ENCODE peak calls at places on chromosomes 2 and 18, in five cellular contexts. M is fibroblast of lung, J is mesenchymal stem cell, I is GM23338, C is SK-N-SH. R is an unnamed sample.

GRCh38 chr18:57353137-57353939 is 981 bp downstream of the ST8SIA3 start:
- DNase-seq in C (peak), J (no peak), I (peak), M (no peak), R (no peak)

GRCh38 chr2:111042772-111043771 is 77.6 kb upstream of the BCL2L11 start:
- DNase-seq in I (no peak), M (no peak), C (no peak), J (no peak), R (no peak)

GRCh38 chr2:187826023-187826422 is 271.8 kb upstream of the TFPI start:
- DNase-seq in M (peak), J (no peak), C (peak), I (no peak), R (no peak)

GRCh38 chr2:109647636-109648035 is 33.5 kb downstream of the SOWAHC start:
- DNase-seq in I (no peak), C (no peak), M (no peak), J (peak), R (peak)

GRCh38 chr2:20291106-20291564 is 59.5 kb downstream of the PUM2 start:
- DNase-seq in I (peak), J (peak), M (peak), C (peak), R (peak)

GRCh38 chr2:154049561-154049960 is 177.8 kb downstream of the GALNT13 start:
- DNase-seq in I (no peak), C (no peak), J (no peak), M (no peak), R (no peak)

GRCh38 chr2:162710282-162710891 is 128.2 kb downstream of the KCNH7 start:
- DNase-seq in I (no peak), M (no peak), C (no peak), J (peak), R (no peak)

GRCh38 chr2:25294573-25295462 is 46.9 kb downstream of the DNMT3A start:
- DNase-seq in M (peak), J (peak), C (peak), I (no peak), R (peak)

GRCh38 chr2:46119453-46119852 is 177.8 kb upstream of the EPAS1 start:
- DNase-seq in C (peak), M (peak), J (no peak), I (no peak), R (no peak)

GRCh38 chr2:191266201-191266600 is 21.0 kb downstream of the MYO1B start:
- DNase-seq in M (no peak), C (no peak), I (no peak), J (no peak), R (no peak)
- H3K4me3 ChIP-seq in M (no peak), C (no peak), I (no peak), J (peak), R (no peak)

GRCh38 chr2:88751770-88752169 is 60.3 kb downstream of the RPIA start:
- DNase-seq in I (no peak), C (no peak), M (no peak), J (no peak), R (no peak)
- H3K4me2 ChIP-seq in I (no peak), C (no peak), M (no peak), J (no peak), R (no peak)

DNA sequence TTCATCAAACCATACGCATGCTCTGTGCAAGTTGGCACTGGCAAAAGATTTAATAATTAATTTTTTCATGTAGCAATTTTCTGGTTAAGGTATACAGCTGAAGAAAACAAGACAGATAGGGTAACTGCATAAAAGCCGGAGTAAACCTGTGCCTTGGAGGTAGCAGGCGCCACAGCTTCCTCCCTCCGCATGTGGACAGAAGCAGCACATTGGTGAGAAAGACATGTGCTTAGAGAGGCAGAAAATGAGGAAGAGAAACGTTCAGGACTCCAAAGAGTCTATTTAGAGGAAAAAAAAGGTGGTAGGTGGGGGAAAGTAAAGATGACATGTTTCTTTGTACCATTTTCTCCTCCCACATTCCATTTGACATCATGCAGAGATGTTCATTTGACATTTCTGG is 9.3 kb downstream of the ST6GAL2 start:
- DNase-seq in M (no peak), J (no peak), I (no peak), C (no peak), R (no peak)
- H2AFZ ChIP-seq in M (no peak), J (no peak), I (no peak), C (no peak), R (no peak)

DNA sequence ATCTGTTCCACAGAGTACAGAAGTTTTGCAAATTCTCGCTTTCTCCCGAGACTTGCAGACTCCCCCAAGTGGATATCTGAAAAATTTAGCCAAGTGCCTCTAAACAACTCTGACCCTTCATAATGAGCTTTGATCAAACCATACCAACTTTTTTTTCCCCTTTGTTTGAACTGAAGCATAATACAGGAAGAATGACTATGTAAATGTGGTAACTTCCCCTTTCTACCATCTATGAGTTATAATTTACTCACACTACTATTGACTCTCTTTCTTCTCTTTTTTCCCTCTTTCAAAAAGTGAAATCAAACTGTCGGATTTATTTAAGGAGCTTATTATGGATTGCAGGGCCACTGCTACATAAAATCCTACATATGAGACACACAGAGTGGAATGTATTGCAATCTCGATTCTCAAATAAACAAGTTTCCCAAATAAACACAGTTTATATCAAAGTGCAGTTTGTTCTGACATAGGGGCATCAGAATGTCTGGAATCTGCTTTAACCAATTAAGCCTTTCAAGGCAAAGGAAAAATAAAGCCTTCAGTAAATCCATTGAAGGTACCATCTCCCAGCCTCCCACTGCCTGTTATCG is 1.4 kb upstream of the ZNF804A start:
- DNase-seq in I (peak), M (peak), J (peak), C (no peak), R (no peak)
- H3K4me3 ChIP-seq in I (peak), M (peak), J (peak), C (peak), R (no peak)

GRCh38 chr18:28574175-28574574 is 397.2 kb upstream of the CDH2 start:
- DNase-seq in M (no peak), C (no peak), I (peak), J (no peak), R (no peak)
- H3K4me2 ChIP-seq in M (no peak), C (no peak), I (no peak), J (no peak), R (no peak)

DNA sequence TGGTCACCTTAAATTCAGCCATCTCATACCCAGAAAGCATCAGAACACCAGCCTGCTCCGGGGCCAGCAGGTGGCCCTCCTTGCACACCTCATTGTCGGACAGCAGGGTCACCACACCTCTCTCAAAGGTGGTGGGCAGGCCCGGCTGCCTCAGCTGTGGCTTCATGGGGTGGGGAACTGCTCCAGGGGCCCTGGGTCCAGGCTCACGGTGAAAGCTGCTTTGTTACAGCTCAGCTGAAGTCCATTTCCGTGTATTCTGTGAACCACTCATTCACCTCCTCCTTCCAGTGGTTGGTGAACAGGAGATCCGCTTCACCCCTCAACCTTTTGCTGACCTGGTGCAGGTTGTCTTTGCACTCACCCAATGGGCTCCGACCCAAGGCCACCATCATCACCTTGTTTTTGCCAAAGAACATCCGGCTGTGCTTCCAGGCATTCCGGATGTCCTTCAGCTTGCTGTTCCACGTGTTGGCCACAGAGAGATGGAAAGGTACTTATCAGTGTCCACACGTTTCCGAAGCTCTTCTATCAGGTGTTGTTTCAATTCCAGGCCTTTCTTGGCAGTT is 78.6 kb upstream of the LDLRAD4 start:
- DNase-seq in J (no peak), I (no peak), C (no peak), M (no peak), R (no peak)
- H2AFZ ChIP-seq in J (no peak), I (no peak), C (no peak), M (no peak), R (no peak)

R was measured in mammary epithelial cell.